ENCODE peak calls at places on chromosomes 16 and 17, in four cellular contexts. Z, U, P and N are unnamed samples.

GRCh38 chr16:81005644-81006471 is 827 bp downstream of the CMC2 start:
- DNase-seq in Z (no peak), U (no peak), P (peak), N (no peak)

GRCh38 chr17:68248199-68248825 is 469 bp downstream of the AMZ2 start:
- DNase-seq in Z (no peak), U (no peak), P (no peak), N (no peak)

GRCh38 chr16:53041196-53041977 is 11.3 kb downstream of the CHD9NB start:
- DNase-seq in Z (no peak), U (no peak), P (peak), N (peak)

GRCh38 chr17:17191961-17192381 is 14.2 kb downstream of the PLD6 start:
- DNase-seq in Z (no peak), U (no peak), P (no peak), N (no peak)

GRCh38 chr16:49378816-49379215 is 5.2 kb downstream of the C16orf78 start:
- DNase-seq in Z (no peak), U (no peak), P (no peak), N (no peak)

GRCh38 chr17:1577657-1578428 is 15.3 kb upstream of the PITPNA start:
- DNase-seq in Z (no peak), U (no peak), P (no peak), N (no peak)

GRCh38 chr17:32664936-32665583 is 178.3 kb downstream of the CDK5R1 start:
- DNase-seq in Z (no peak), U (no peak), P (no peak), N (no peak)

GRCh38 chr17:17645961-17646360 is 35.3 kb upstream of the RAI1 start:
- DNase-seq in Z (no peak), U (no peak), P (no peak), N (no peak)

GRCh38 chr17:83077411-83077810 is 2.0 kb upstream of the METRNL start:
- DNase-seq in Z (no peak), U (no peak), P (no peak), N (no peak)

GRCh38 chr17:83078378-83079339 is 750 bp upstream of the METRNL start:
- DNase-seq in Z (peak), U (no peak), P (no peak), N (no peak)

GRCh38 chr17:83080641-83081560 is 1.5 kb downstream of the METRNL start:
- DNase-seq in Z (peak), U (no peak), P (no peak), N (no peak)

GRCh38 chr17:83079766-83080616 is 582 bp downstream of the METRNL start:
- DNase-seq in Z (peak), U (no peak), P (no peak), N (no peak)

DNA sequence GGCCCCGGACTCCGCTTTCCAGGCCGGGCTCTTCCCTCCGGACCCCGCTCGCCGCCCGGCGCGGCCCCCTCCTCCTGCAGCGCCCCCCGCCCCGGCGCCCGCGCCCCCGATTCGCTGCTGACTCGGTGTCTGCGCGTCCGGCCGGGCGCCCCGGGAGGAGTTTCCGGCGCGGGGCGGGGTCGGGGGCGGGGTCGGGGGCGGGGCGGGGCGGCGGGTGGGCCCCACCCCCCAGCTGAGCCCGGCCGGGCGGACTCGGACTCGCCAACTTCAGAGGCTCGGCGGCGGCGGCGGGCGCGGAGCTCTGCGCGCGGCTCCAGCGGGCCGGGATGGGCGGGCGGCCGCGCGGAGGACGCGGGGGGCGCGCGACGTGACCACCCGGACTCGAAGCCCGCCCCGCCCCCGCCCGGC is at the start of gene METRNL:
- DNase-seq in Z (peak), U (no peak), P (no peak), N (peak)
- TF ChIP-seq ATF2 in Z (no peak), U (no peak), P (no peak), N (no peak)

DNA sequence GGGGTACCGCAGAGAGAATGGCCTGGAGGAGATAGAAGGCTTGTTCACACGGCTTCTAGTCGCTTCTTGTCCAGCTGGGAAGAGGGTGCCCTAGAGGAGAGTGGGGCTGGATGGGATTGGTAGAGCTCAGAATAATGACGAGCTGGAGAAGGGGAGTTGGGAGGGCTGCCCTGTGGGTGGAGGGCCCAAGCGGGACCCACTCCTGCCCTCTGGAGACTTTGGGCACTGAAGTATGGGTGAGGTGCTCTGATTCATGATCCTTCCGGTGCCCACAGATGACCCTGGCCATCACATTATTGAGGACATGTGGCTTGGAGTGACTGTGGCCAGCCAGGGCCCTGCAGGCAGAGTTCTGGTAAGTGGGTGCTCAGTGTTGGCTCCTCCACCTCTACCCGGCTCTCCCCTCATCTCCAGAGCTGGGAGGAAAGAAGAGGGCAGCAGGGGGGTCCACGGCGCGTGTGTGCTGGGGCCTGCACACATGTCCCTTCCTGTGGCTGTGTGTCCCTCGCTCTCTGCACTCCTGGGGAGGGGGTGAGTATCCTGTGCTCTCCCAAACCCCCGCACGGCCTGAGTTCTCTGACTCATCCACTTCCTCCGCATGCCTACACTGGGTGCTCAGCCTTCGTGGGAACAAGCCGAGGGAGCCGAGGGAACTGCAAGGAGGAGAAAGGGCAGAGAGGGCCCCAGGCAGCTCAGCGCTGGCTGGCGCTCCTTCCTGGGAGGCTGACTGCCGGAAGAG is 8.5 kb downstream of the ITGA3 start:
- DNase-seq in Z (peak), U (no peak), P (no peak), N (no peak)
- TF ChIP-seq TCF7 in Z (no peak), U (no peak), P (no peak), N (no peak)

GRCh38 chr17:30117548-30118155 is 1.0 kb downstream of the NSRP1 start:
- DNase-seq in Z (no peak), U (no peak), P (no peak), N (no peak)

GRCh38 chr17:30113213-30113612 is 3.4 kb upstream of the NSRP1 start:
- DNase-seq in Z (no peak), U (peak), P (peak), N (no peak)

GRCh38 chr17:30116345-30116660 is 313 bp upstream of the NSRP1 start:
- DNase-seq in Z (peak), U (no peak), P (no peak), N (no peak)

GRCh38 chr17:30116661-30117547 is at the start of gene NSRP1:
- DNase-seq in Z (peak), U (peak), P (peak), N (peak)

DNA sequence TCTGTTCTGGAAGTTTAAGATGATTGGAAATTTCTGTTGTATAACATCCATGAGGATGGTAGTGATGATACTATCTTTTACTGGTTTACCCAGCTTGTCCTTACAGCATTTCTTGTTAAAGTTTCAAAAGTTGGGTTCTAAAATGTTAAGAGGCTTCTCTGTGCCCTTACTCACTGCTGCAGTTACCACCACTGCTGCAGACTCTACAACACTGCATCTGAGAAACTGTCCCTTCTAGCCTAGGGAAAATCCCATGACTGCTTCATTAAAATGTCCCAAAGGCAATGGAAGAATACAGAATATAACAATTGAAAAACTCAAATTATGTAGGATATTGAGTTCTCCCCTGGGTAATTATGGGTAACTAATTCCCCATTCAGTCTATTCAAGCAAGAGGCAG is 3.8 kb upstream of the NSRP1 start:
- DNase-seq in Z (no peak), U (no peak), P (no peak), N (no peak)
- TF ChIP-seq USF2 in Z (no peak), U (no peak), P (no peak), N (no peak)

DNA sequence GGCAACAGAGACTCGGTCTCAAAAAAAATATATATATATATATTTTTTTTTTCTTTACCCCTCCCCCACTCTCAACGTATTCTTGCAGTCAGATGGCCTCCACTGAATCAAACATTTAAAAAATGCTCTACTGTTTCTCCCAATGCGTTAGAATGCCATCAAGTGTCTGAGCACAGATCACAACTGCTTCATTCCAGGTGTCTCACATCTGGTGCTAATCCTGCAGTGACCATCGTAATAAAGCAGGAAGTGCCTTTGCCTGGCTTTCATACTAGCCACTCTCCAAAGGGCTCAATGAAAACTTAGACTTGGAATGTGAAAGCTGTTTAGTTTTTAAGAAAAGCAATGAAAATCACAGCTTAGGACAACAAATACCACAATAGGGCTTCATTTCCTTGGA is 37.2 kb downstream of the SKAP1 start:
- DNase-seq in Z (no peak), U (no peak), P (no peak), N (no peak)
- TF ChIP-seq ATF2 in Z (no peak), U (no peak), P (no peak), N (no peak)

DNA sequence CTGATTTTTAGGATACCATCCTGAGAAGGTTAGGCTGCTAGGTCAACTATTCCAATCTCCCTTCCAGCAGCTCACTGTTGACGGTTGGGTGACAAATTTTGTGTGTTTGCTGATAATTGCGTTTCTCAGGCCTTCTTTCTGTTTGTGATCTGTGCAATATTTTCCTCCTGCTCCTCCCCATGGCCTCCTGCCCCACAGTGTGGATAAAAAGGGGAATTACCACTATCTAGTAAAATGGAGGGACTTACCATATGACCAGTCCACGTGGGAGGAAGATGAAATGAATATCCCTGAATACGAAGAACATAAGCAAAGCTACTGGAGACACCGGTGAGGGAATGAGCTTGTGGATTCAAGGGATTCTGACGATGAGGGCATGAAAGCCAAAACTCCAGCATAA is 9.2 kb downstream of the CHD3 start:
- DNase-seq in Z (peak), U (no peak), P (peak), N (no peak)
- TF ChIP-seq TCF7 in Z (no peak), U (no peak), P (no peak), N (no peak)

GRCh38 chr17:45451131-45451530 is 18.5 kb upstream of the ARHGAP27 start:
- DNase-seq in Z (no peak), U (no peak), P (no peak), N (peak)
- TF ChIP-seq USF2 in Z (no peak), U (no peak), P (no peak), N (no peak)

GRCh38 chr17:44205962-44206824 is 6.5 kb upstream of the ATXN7L3 start:
- DNase-seq in Z (no peak), U (no peak), P (no peak), N (no peak)
- TF ChIP-seq ATF2 in Z (no peak), U (no peak), P (no peak), N (no peak)

DNA sequence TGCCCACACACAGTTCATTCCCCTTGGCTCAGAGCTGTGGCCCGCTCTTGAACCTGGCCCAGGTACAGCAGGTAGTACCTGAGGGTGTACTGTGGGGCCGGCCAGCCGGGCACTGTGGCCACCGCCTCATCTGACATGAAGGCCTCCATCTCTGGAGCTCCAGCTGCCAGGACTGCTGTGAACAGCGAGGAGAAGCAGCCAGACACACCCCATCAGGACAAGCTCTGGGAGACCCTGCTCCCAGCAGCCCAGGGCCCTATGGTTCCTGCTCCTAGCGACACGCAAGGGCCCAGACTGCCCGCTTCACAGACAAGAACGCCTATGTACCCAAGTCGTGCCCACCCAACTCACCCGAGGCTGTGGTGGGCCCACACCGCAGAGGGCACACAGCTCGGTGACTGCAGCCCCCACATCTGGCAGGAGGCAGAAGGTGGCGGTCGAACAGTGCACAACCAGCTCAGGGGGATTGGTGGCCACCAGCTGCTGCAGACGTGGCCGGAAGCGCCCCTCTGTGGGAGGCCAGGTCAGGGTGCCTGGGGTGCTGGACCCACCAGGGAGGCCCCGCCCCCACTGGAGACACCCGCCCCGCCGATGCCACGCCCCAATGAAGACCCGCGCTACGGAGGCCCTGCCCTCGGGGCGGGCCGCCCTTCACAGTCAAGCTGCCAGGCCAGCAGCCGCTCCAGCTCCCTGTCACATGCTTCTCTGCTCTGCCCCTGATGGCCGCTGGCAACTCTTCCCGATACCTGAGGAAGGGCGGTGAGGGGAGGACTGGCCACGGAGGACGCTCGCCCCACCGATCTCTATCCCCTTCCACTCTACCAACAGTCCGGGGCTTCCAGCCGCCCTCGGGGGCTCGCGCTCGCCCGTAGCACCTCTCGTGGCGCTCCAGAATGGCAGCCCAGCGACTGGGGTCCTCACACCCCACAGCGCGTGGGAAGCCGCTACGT is 1.1 kb upstream of the STUB1 start:
- DNase-seq in Z (peak), U (no peak), P (peak), N (peak)
- TF ChIP-seq TCF7 in Z (no peak), U (no peak), P (no peak), N (no peak)

DNA sequence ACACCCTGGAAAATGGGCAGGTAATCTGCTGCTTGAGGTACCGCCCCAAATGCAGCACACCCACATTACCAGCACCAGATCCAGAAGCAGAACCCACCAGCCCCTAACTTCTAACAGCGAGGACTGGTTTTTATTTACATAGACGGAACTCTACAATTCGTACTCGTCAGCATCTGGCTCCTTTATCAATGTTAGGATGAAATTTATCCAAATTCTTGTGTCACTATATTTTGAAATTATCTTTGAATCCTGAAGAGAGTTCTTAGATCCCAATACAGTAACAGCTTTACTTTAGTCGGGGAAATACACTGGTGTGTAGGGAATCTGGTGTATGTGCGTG is 332 bp upstream of the ALG1 start:
- DNase-seq in Z (no peak), U (no peak), P (no peak), N (no peak)
- TF ChIP-seq USF2 in Z (no peak), U (no peak), P (no peak), N (no peak)

GRCh38 chr17:29664743-29665479 is 42.2 kb upstream of the CORO6 start:
- DNase-seq in Z (peak), U (no peak), P (no peak), N (no peak)
- TF ChIP-seq ATF2 in Z (no peak), U (no peak), P (no peak), N (no peak)